ENCODE peak calls at places on chromosome 1, in nine cellular contexts. V is T-helper 9 cell; S is activated T-helper 1 cell treated with anti-CD3 and anti-CD28 coated beads, Interleukin-12 subunit alpha, Interleukin-12 subunit beta, Interleukin-2, Interleukin-4 antibody, amounts not matched to agents 30 ng/mL and 10 ng/mL and 1 ng/mL, durations not matched to agents 14 hours and 24 hours and 36 hours; D is HuH-7.5; N is NCI-H1105; E is midbrain; Y is GDM1; X is stimulated activated CD4-positive, alpha-beta T cell treated with anti-CD3 and anti-CD28 coated beads, Interleukin-4, amount 100 ng/mL, for 48 hours; F is left cardiac atrium. U is an unnamed sample.

GRCh38 chr1:67162954-67163353 is 3.3 kb upstream of the IL23R start:
- DNase-seq in V (no peak), S (peak), D (no peak), N (no peak), E (no peak), Y (no peak), X (peak), F (no peak), U (peak)

GRCh38 chr1:240967070-240967724 is 355.2 kb upstream of the GREM2 start:
- DNase-seq in V (no peak), S (no peak), D (no peak), N (no peak), E (peak), Y (no peak), X (no peak), F (no peak), U (no peak)

GRCh38 chr1:173208868-173209267 is 1.7 kb upstream of the TNFSF4 start:
- DNase-seq in V (no peak), S (no peak), D (no peak), N (no peak), E (no peak), Y (no peak), X (no peak), F (no peak), U (no peak)

GRCh38 chr1:173302366-173302765 is 95.2 kb upstream of the TNFSF4 start:
- DNase-seq in V (no peak), S (no peak), D (no peak), N (no peak), E (no peak), Y (no peak), X (no peak), F (no peak), U (no peak)

GRCh38 chr1:185291159-185291558 is 25.9 kb downstream of the IVNS1ABP start:
- DNase-seq in V (no peak), S (no peak), D (no peak), N (no peak), E (no peak), Y (no peak), X (no peak), F (no peak), U (no peak)

GRCh38 chr1:180588121-180588520 is 29.4 kb downstream of the OVAAL start:
- DNase-seq in V (no peak), S (no peak), D (no peak), N (no peak), E (no peak), Y (no peak), X (no peak), F (no peak), U (no peak)

GRCh38 chr1:3473381-3473844 is 18.9 kb downstream of the ARHGEF16 start:
- DNase-seq in V (no peak), S (no peak), D (no peak), N (no peak), E (peak), Y (no peak), X (no peak), F (no peak), U (no peak)

GRCh38 chr1:178055093-178055492 is 38.8 kb upstream of the RASAL2 start:
- DNase-seq in V (no peak), S (no peak), D (no peak), N (no peak), E (peak), Y (peak), X (no peak), F (peak), U (no peak)

GRCh38 chr1:225737179-225737578 is 40.4 kb upstream of the SRP9 start:
- DNase-seq in V (no peak), S (no peak), D (no peak), N (no peak), E (no peak), Y (no peak), X (no peak), F (no peak), U (no peak)

GRCh38 chr1:45730075-45730779 is 20.2 kb downstream of the IPP start:
- DNase-seq in V (no peak), S (no peak), D (no peak), N (no peak), E (no peak), Y (no peak), X (no peak), F (no peak), U (no peak)

GRCh38 chr1:238223067-238223640 is 332.4 kb upstream of the ZP4 start:
- DNase-seq in V (no peak), S (no peak), D (no peak), N (no peak), E (no peak), Y (no peak), X (no peak), F (no peak), U (no peak)

GRCh38 chr1:23092447-23092846 is 73.2 kb downstream of the KDM1A start:
- DNase-seq in V (no peak), S (no peak), D (no peak), N (no peak), E (no peak), Y (no peak), X (no peak), F (no peak), U (no peak)

GRCh38 chr1:48227165-48228013 is 4.9 kb downstream of the SLC5A9 start:
- DNase-seq in V (no peak), S (peak), D (no peak), N (no peak), E (no peak), Y (peak), X (no peak), F (no peak), U (no peak)

GRCh38 chr1:34529935-34530859 is 224.7 kb upstream of the GJB5 start:
- DNase-seq in V (no peak), S (no peak), D (no peak), N (no peak), E (no peak), Y (no peak), X (no peak), F (no peak), U (no peak)

U was measured in natural killer cell treated with Interleukin-12 subunit alpha and Interleukin-12 subunit beta and Interleukin-15 and Interleukin-18, amount 100 ng/mL, for 72 hours.